ENCODE peak calls at places on chromosome 11, in four cellular contexts. One of them, this sample, is unnamed.

GRCh38 chr11:19474211-19474610 is 233.5 kb upstream of the E2F8 start:
- DNase-seq in fibroblast of lung: no peak
- DNase-seq in KBM-7: no peak
- DNase-seq in stimulated activated CD4-positive, alpha-beta T cell treated with anti-CD3 and anti-CD28 coated beads, Interleukin-1b, Interleukin-23, amount 100 ng/mL, for 24 hours: no peak
- DNase-seq in this sample: no peak

GRCh38 chr11:97009613-97010012 is 619.8 kb downstream of the JRKL start:
- DNase-seq in fibroblast of lung: no peak
- DNase-seq in KBM-7: no peak
- DNase-seq in stimulated activated CD4-positive, alpha-beta T cell treated with anti-CD3 and anti-CD28 coated beads, Interleukin-1b, Interleukin-23, amount 100 ng/mL, for 24 hours: no peak
- DNase-seq in this sample: no peak

GRCh38 chr11:77244277-77245014 is 57.0 kb downstream of the GDPD4 start:
- DNase-seq in fibroblast of lung: peak
- DNase-seq in KBM-7: no peak
- DNase-seq in stimulated activated CD4-positive, alpha-beta T cell treated with anti-CD3 and anti-CD28 coated beads, Interleukin-1b, Interleukin-23, amount 100 ng/mL, for 24 hours: no peak
- DNase-seq in this sample: peak

GRCh38 chr11:57649826-57650738 is at the start of gene YPEL4:
- DNase-seq in fibroblast of lung: peak
- DNase-seq in KBM-7: peak
- DNase-seq in stimulated activated CD4-positive, alpha-beta T cell treated with anti-CD3 and anti-CD28 coated beads, Interleukin-1b, Interleukin-23, amount 100 ng/mL, for 24 hours: no peak
- DNase-seq in this sample: peak

GRCh38 chr11:1113405-1114201 is 38.9 kb downstream of the MUC2 start:
- DNase-seq in fibroblast of lung: no peak
- DNase-seq in KBM-7: peak
- DNase-seq in stimulated activated CD4-positive, alpha-beta T cell treated with anti-CD3 and anti-CD28 coated beads, Interleukin-1b, Interleukin-23, amount 100 ng/mL, for 24 hours: no peak
- DNase-seq in this sample: no peak

GRCh38 chr11:134508219-134508990 is 96.4 kb upstream of the B3GAT1 start:
- DNase-seq in fibroblast of lung: no peak
- DNase-seq in KBM-7: no peak
- DNase-seq in stimulated activated CD4-positive, alpha-beta T cell treated with anti-CD3 and anti-CD28 coated beads, Interleukin-1b, Interleukin-23, amount 100 ng/mL, for 24 hours: no peak
- DNase-seq in this sample: no peak

GRCh38 chr11:1012740-1013627 is 23.5 kb downstream of the MUC6 start:
- DNase-seq in fibroblast of lung: no peak
- DNase-seq in KBM-7: no peak
- DNase-seq in stimulated activated CD4-positive, alpha-beta T cell treated with anti-CD3 and anti-CD28 coated beads, Interleukin-1b, Interleukin-23, amount 100 ng/mL, for 24 hours: no peak
- DNase-seq in this sample: no peak

GRCh38 chr11:106495046-106495445 is 417.6 kb downstream of the AASDHPPT start:
- DNase-seq in fibroblast of lung: peak
- DNase-seq in KBM-7: no peak
- DNase-seq in stimulated activated CD4-positive, alpha-beta T cell treated with anti-CD3 and anti-CD28 coated beads, Interleukin-1b, Interleukin-23, amount 100 ng/mL, for 24 hours: no peak
- DNase-seq in this sample: no peak

GRCh38 chr11:40924915-40925314 is 534.5 kb downstream of the LRRC4C start:
- DNase-seq in fibroblast of lung: no peak
- DNase-seq in KBM-7: no peak
- DNase-seq in stimulated activated CD4-positive, alpha-beta T cell treated with anti-CD3 and anti-CD28 coated beads, Interleukin-1b, Interleukin-23, amount 100 ng/mL, for 24 hours: no peak
- DNase-seq in this sample: no peak

GRCh38 chr11:41459602-41460405 is at the start of gene LRRC4C:
- DNase-seq in fibroblast of lung: no peak
- DNase-seq in KBM-7: no peak
- DNase-seq in stimulated activated CD4-positive, alpha-beta T cell treated with anti-CD3 and anti-CD28 coated beads, Interleukin-1b, Interleukin-23, amount 100 ng/mL, for 24 hours: no peak
- DNase-seq in this sample: no peak

GRCh38 chr11:96122601-96123044 is 198.7 kb upstream of the MTMR2 start:
- DNase-seq in fibroblast of lung: no peak
- DNase-seq in KBM-7: no peak
- DNase-seq in stimulated activated CD4-positive, alpha-beta T cell treated with anti-CD3 and anti-CD28 coated beads, Interleukin-1b, Interleukin-23, amount 100 ng/mL, for 24 hours: no peak
- DNase-seq in this sample: no peak

GRCh38 chr11:68839953-68840641 is 1.6 kb downstream of the CPT1A start:
- DNase-seq in fibroblast of lung: no peak
- DNase-seq in KBM-7: peak
- DNase-seq in stimulated activated CD4-positive, alpha-beta T cell treated with anti-CD3 and anti-CD28 coated beads, Interleukin-1b, Interleukin-23, amount 100 ng/mL, for 24 hours: no peak
- DNase-seq in this sample: no peak

GRCh38 chr11:57776101-57776511 is 14.5 kb downstream of the CTNND1 start:
- DNase-seq in fibroblast of lung: no peak
- DNase-seq in KBM-7: no peak
- DNase-seq in stimulated activated CD4-positive, alpha-beta T cell treated with anti-CD3 and anti-CD28 coated beads, Interleukin-1b, Interleukin-23, amount 100 ng/mL, for 24 hours: no peak
- DNase-seq in this sample: peak

GRCh38 chr11:78192911-78193341 is 4.2 kb downstream of the USP35 start:
- DNase-seq in fibroblast of lung: no peak
- DNase-seq in KBM-7: peak
- DNase-seq in stimulated activated CD4-positive, alpha-beta T cell treated with anti-CD3 and anti-CD28 coated beads, Interleukin-1b, Interleukin-23, amount 100 ng/mL, for 24 hours: no peak
- DNase-seq in this sample: no peak

GRCh38 chr11:109939176-109939810 is 153.9 kb upstream of the ZC3H12C start:
- DNase-seq in fibroblast of lung: peak
- DNase-seq in KBM-7: peak
- DNase-seq in stimulated activated CD4-positive, alpha-beta T cell treated with anti-CD3 and anti-CD28 coated beads, Interleukin-1b, Interleukin-23, amount 100 ng/mL, for 24 hours: no peak
- DNase-seq in this sample: peak

GRCh38 chr11:111063711-111064110 is 181.8 kb upstream of the POU2AF2 start:
- DNase-seq in fibroblast of lung: peak
- DNase-seq in KBM-7: no peak
- DNase-seq in stimulated activated CD4-positive, alpha-beta T cell treated with anti-CD3 and anti-CD28 coated beads, Interleukin-1b, Interleukin-23, amount 100 ng/mL, for 24 hours: no peak
- DNase-seq in this sample: no peak

GRCh38 chr11:113087716-113088115 is 126.5 kb downstream of the NCAM1 start:
- DNase-seq in fibroblast of lung: no peak
- DNase-seq in KBM-7: no peak
- DNase-seq in stimulated activated CD4-positive, alpha-beta T cell treated with anti-CD3 and anti-CD28 coated beads, Interleukin-1b, Interleukin-23, amount 100 ng/mL, for 24 hours: no peak
- DNase-seq in this sample: no peak

GRCh38 chr11:79139900-79140299 is 300.9 kb downstream of the TENM4 start:
- DNase-seq in fibroblast of lung: no peak
- DNase-seq in KBM-7: peak
- DNase-seq in stimulated activated CD4-positive, alpha-beta T cell treated with anti-CD3 and anti-CD28 coated beads, Interleukin-1b, Interleukin-23, amount 100 ng/mL, for 24 hours: no peak
- DNase-seq in this sample: no peak

GRCh38 chr11:69365567-69365966 is 71.6 kb downstream of the MYEOV start:
- DNase-seq in fibroblast of lung: no peak
- DNase-seq in KBM-7: no peak
- DNase-seq in stimulated activated CD4-positive, alpha-beta T cell treated with anti-CD3 and anti-CD28 coated beads, Interleukin-1b, Interleukin-23, amount 100 ng/mL, for 24 hours: no peak
- DNase-seq in this sample: no peak

GRCh38 chr11:59960502-59961381 is 3.1 kb upstream of the OOSP4A start:
- DNase-seq in fibroblast of lung: no peak
- DNase-seq in KBM-7: peak
- DNase-seq in stimulated activated CD4-positive, alpha-beta T cell treated with anti-CD3 and anti-CD28 coated beads, Interleukin-1b, Interleukin-23, amount 100 ng/mL, for 24 hours: no peak
- DNase-seq in this sample: no peak

GRCh38 chr11:76208829-76209670 is 2.7 kb upstream of the WNT11 start:
- DNase-seq in fibroblast of lung: peak
- DNase-seq in KBM-7: peak
- DNase-seq in stimulated activated CD4-positive, alpha-beta T cell treated with anti-CD3 and anti-CD28 coated beads, Interleukin-1b, Interleukin-23, amount 100 ng/mL, for 24 hours: peak
- DNase-seq in this sample: no peak

GRCh38 chr11:48012051-48012391 is 31.7 kb downstream of the PTPRJ start:
- DNase-seq in fibroblast of lung: no peak
- DNase-seq in KBM-7: no peak
- DNase-seq in stimulated activated CD4-positive, alpha-beta T cell treated with anti-CD3 and anti-CD28 coated beads, Interleukin-1b, Interleukin-23, amount 100 ng/mL, for 24 hours: no peak
- DNase-seq in this sample: no peak

GRCh38 chr11:84234462-84235202 is 948.5 kb upstream of the CCDC90B start:
- DNase-seq in fibroblast of lung: no peak
- DNase-seq in KBM-7: no peak
- DNase-seq in stimulated activated CD4-positive, alpha-beta T cell treated with anti-CD3 and anti-CD28 coated beads, Interleukin-1b, Interleukin-23, amount 100 ng/mL, for 24 hours: no peak
- DNase-seq in this sample: no peak

GRCh38 chr11:102154806-102155205 is 44.6 kb downstream of the YAP1 start:
- DNase-seq in fibroblast of lung: peak
- DNase-seq in KBM-7: no peak
- DNase-seq in stimulated activated CD4-positive, alpha-beta T cell treated with anti-CD3 and anti-CD28 coated beads, Interleukin-1b, Interleukin-23, amount 100 ng/mL, for 24 hours: no peak
- DNase-seq in this sample: no peak

GRCh38 chr11:80899381-80899780 is 1458.6 kb upstream of the TENM4 start:
- DNase-seq in fibroblast of lung: peak
- DNase-seq in KBM-7: no peak
- DNase-seq in stimulated activated CD4-positive, alpha-beta T cell treated with anti-CD3 and anti-CD28 coated beads, Interleukin-1b, Interleukin-23, amount 100 ng/mL, for 24 hours: no peak
- DNase-seq in this sample: no peak

GRCh38 chr11:74069146-74070046 is 60.5 kb upstream of the UCP3 start:
- DNase-seq in fibroblast of lung: no peak
- DNase-seq in KBM-7: no peak
- DNase-seq in stimulated activated CD4-positive, alpha-beta T cell treated with anti-CD3 and anti-CD28 coated beads, Interleukin-1b, Interleukin-23, amount 100 ng/mL, for 24 hours: no peak
- DNase-seq in this sample: no peak

GRCh38 chr11:61075891-61076290 is 26.4 kb upstream of the CD5 start:
- DNase-seq in fibroblast of lung: peak
- DNase-seq in KBM-7: no peak
- DNase-seq in stimulated activated CD4-positive, alpha-beta T cell treated with anti-CD3 and anti-CD28 coated beads, Interleukin-1b, Interleukin-23, amount 100 ng/mL, for 24 hours: no peak
- DNase-seq in this sample: peak